ENCODE peak calls at places on chromosomes 13 and 19, in seven cellular contexts. One of them, this sample, is unnamed.

GRCh38 chr13:111531505-111531904 is 211.1 kb downstream of the TEX29 start:
- DNase-seq in foreskin fibroblast: no peak
- DNase-seq in Peyer's patch: no peak
- DNase-seq in cardiac muscle cell: peak
- DNase-seq in body of pancreas: peak
- DNase-seq in lung: no peak
- DNase-seq in mammary epithelial cell: no peak
- DNase-seq in this sample: no peak

GRCh38 chr19:17090501-17091074 is 15.0 kb downstream of the MYO9B start:
- DNase-seq in foreskin fibroblast: no peak
- DNase-seq in Peyer's patch: peak
- DNase-seq in cardiac muscle cell: no peak
- DNase-seq in body of pancreas: peak
- DNase-seq in lung: no peak
- DNase-seq in mammary epithelial cell: peak
- DNase-seq in this sample: no peak

GRCh38 chr19:52923782-52924593 is 760 bp upstream of the ZNF888 start:
- DNase-seq in foreskin fibroblast: peak
- DNase-seq in Peyer's patch: peak
- DNase-seq in cardiac muscle cell: no peak
- DNase-seq in body of pancreas: peak
- DNase-seq in lung: peak
- DNase-seq in mammary epithelial cell: peak
- DNase-seq in this sample: no peak

GRCh38 chr19:383922-384800 is 24.8 kb downstream of the C2CD4C start:
- DNase-seq in foreskin fibroblast: no peak
- DNase-seq in Peyer's patch: no peak
- DNase-seq in cardiac muscle cell: peak
- DNase-seq in body of pancreas: peak
- DNase-seq in lung: no peak
- DNase-seq in mammary epithelial cell: no peak
- DNase-seq in this sample: no peak

GRCh38 chr19:58052256-58052655 is 6.8 kb upstream of the ZNF135 start:
- DNase-seq in foreskin fibroblast: no peak
- DNase-seq in Peyer's patch: no peak
- DNase-seq in cardiac muscle cell: no peak
- DNase-seq in body of pancreas: no peak
- DNase-seq in lung: no peak
- DNase-seq in mammary epithelial cell: no peak
- DNase-seq in this sample: no peak

GRCh38 chr13:106274551-106275208 is 260.8 kb downstream of the EFNB2 start:
- DNase-seq in foreskin fibroblast: peak
- DNase-seq in Peyer's patch: no peak
- DNase-seq in cardiac muscle cell: no peak
- DNase-seq in body of pancreas: no peak
- DNase-seq in lung: no peak
- DNase-seq in mammary epithelial cell: peak
- DNase-seq in this sample: no peak

GRCh38 chr19:16418597-16418962 is 53.2 kb downstream of the EPS15L1 start:
- DNase-seq in foreskin fibroblast: no peak
- DNase-seq in Peyer's patch: no peak
- DNase-seq in cardiac muscle cell: no peak
- DNase-seq in body of pancreas: no peak
- DNase-seq in lung: no peak
- DNase-seq in mammary epithelial cell: no peak
- DNase-seq in this sample: no peak

GRCh38 chr13:29458419-29458818 is 137.1 kb downstream of the SLC7A1 start:
- DNase-seq in foreskin fibroblast: no peak
- DNase-seq in Peyer's patch: no peak
- DNase-seq in cardiac muscle cell: no peak
- DNase-seq in body of pancreas: no peak
- DNase-seq in lung: no peak
- DNase-seq in mammary epithelial cell: peak
- DNase-seq in this sample: no peak

GRCh38 chr19:46717034-46717715 is at the start of gene PRKD2:
- DNase-seq in foreskin fibroblast: peak
- DNase-seq in Peyer's patch: peak
- DNase-seq in cardiac muscle cell: peak
- DNase-seq in body of pancreas: peak
- DNase-seq in lung: peak
- DNase-seq in mammary epithelial cell: peak
- DNase-seq in this sample: no peak

GRCh38 chr13:72255908-72256307 is 388.9 kb upstream of the DACH1 start:
- DNase-seq in foreskin fibroblast: peak
- DNase-seq in Peyer's patch: no peak
- DNase-seq in cardiac muscle cell: peak
- DNase-seq in body of pancreas: peak
- DNase-seq in lung: no peak
- DNase-seq in mammary epithelial cell: peak
- DNase-seq in this sample: no peak

GRCh38 chr13:43258771-43259170 is 235.4 kb downstream of the DNAJC15 start:
- DNase-seq in foreskin fibroblast: peak
- DNase-seq in Peyer's patch: no peak
- DNase-seq in cardiac muscle cell: no peak
- DNase-seq in body of pancreas: no peak
- DNase-seq in lung: no peak
- DNase-seq in mammary epithelial cell: peak
- DNase-seq in this sample: no peak

GRCh38 chr13:110012102-110012739 is 225.8 kb upstream of the IRS2 start:
- DNase-seq in foreskin fibroblast: peak
- DNase-seq in Peyer's patch: no peak
- DNase-seq in cardiac muscle cell: no peak
- DNase-seq in body of pancreas: peak
- DNase-seq in lung: no peak
- DNase-seq in mammary epithelial cell: peak
- DNase-seq in this sample: peak

GRCh38 chr19:47615714-47616113 is 6.8 kb downstream of the BICRA start:
- DNase-seq in foreskin fibroblast: no peak
- DNase-seq in Peyer's patch: no peak
- DNase-seq in cardiac muscle cell: no peak
- DNase-seq in body of pancreas: no peak
- DNase-seq in lung: no peak
- DNase-seq in mammary epithelial cell: no peak
- DNase-seq in this sample: no peak

GRCh38 chr13:98446234-98446621 is 130.7 kb downstream of the STK24 start:
- DNase-seq in foreskin fibroblast: no peak
- DNase-seq in Peyer's patch: no peak
- DNase-seq in cardiac muscle cell: no peak
- DNase-seq in body of pancreas: no peak
- DNase-seq in lung: no peak
- DNase-seq in mammary epithelial cell: no peak
- DNase-seq in this sample: no peak

GRCh38 chr19:31505596-31505910 is 156.3 kb upstream of the TSHZ3 start:
- DNase-seq in foreskin fibroblast: no peak
- DNase-seq in Peyer's patch: no peak
- DNase-seq in cardiac muscle cell: no peak
- DNase-seq in body of pancreas: no peak
- DNase-seq in lung: no peak
- DNase-seq in mammary epithelial cell: no peak
- DNase-seq in this sample: no peak

GRCh38 chr19:47445527-47445926 is 26.2 kb downstream of the SLC8A2 start:
- DNase-seq in foreskin fibroblast: no peak
- DNase-seq in Peyer's patch: no peak
- DNase-seq in cardiac muscle cell: no peak
- DNase-seq in body of pancreas: no peak
- DNase-seq in lung: no peak
- DNase-seq in mammary epithelial cell: no peak
- DNase-seq in this sample: no peak

GRCh38 chr19:49932731-49933131 is 3.4 kb upstream of the NUP62 start:
- DNase-seq in foreskin fibroblast: no peak
- DNase-seq in Peyer's patch: peak
- DNase-seq in cardiac muscle cell: no peak
- DNase-seq in body of pancreas: no peak
- DNase-seq in lung: no peak
- DNase-seq in mammary epithelial cell: no peak
- DNase-seq in this sample: no peak

GRCh38 chr13:107551521-107551920 is 663.8 kb downstream of the LIG4 start:
- DNase-seq in foreskin fibroblast: no peak
- DNase-seq in Peyer's patch: no peak
- DNase-seq in cardiac muscle cell: no peak
- DNase-seq in body of pancreas: no peak
- DNase-seq in lung: no peak
- DNase-seq in mammary epithelial cell: no peak
- DNase-seq in this sample: no peak

GRCh38 chr13:29849731-29850212 is 645 bp downstream of the UBL3 start:
- DNase-seq in foreskin fibroblast: peak
- DNase-seq in Peyer's patch: peak
- DNase-seq in cardiac muscle cell: peak
- DNase-seq in body of pancreas: peak
- DNase-seq in lung: peak
- DNase-seq in mammary epithelial cell: peak
- DNase-seq in this sample: no peak

GRCh38 chr13:113929628-113930615 is 44.0 kb downstream of the C13orf46 start:
- DNase-seq in foreskin fibroblast: peak
- DNase-seq in Peyer's patch: peak
- DNase-seq in cardiac muscle cell: no peak
- DNase-seq in body of pancreas: no peak
- DNase-seq in lung: no peak
- DNase-seq in mammary epithelial cell: no peak
- DNase-seq in this sample: no peak

GRCh38 chr19:38667552-38668205 is 20.2 kb downstream of the ACTN4 start:
- DNase-seq in foreskin fibroblast: peak
- DNase-seq in Peyer's patch: no peak
- DNase-seq in cardiac muscle cell: no peak
- DNase-seq in body of pancreas: no peak
- DNase-seq in lung: no peak
- DNase-seq in mammary epithelial cell: no peak
- DNase-seq in this sample: no peak

GRCh38 chr13:109191422-109191821 is 562.0 kb downstream of the MYO16 start:
- DNase-seq in foreskin fibroblast: no peak
- DNase-seq in Peyer's patch: no peak
- DNase-seq in cardiac muscle cell: no peak
- DNase-seq in body of pancreas: no peak
- DNase-seq in lung: no peak
- DNase-seq in mammary epithelial cell: no peak
- DNase-seq in this sample: no peak

GRCh38 chr19:2517881-2518601 is 42.1 kb downstream of the GADD45B start:
- DNase-seq in foreskin fibroblast: no peak
- DNase-seq in Peyer's patch: no peak
- DNase-seq in cardiac muscle cell: peak
- DNase-seq in body of pancreas: no peak
- DNase-seq in lung: no peak
- DNase-seq in mammary epithelial cell: no peak
- DNase-seq in this sample: no peak

GRCh38 chr19:2512523-2513431 is 36.9 kb downstream of the GADD45B start:
- DNase-seq in foreskin fibroblast: no peak
- DNase-seq in Peyer's patch: no peak
- DNase-seq in cardiac muscle cell: no peak
- DNase-seq in body of pancreas: no peak
- DNase-seq in lung: no peak
- DNase-seq in mammary epithelial cell: no peak
- DNase-seq in this sample: no peak

GRCh38 chr19:2514981-2515518 is 39.1 kb downstream of the GADD45B start:
- DNase-seq in foreskin fibroblast: no peak
- DNase-seq in Peyer's patch: no peak
- DNase-seq in cardiac muscle cell: no peak
- DNase-seq in body of pancreas: no peak
- DNase-seq in lung: no peak
- DNase-seq in mammary epithelial cell: no peak
- DNase-seq in this sample: no peak

GRCh38 chr19:2519482-2519881 is 43.6 kb downstream of the GADD45B start:
- DNase-seq in foreskin fibroblast: no peak
- DNase-seq in Peyer's patch: no peak
- DNase-seq in cardiac muscle cell: no peak
- DNase-seq in body of pancreas: no peak
- DNase-seq in lung: no peak
- DNase-seq in mammary epithelial cell: no peak
- DNase-seq in this sample: no peak

GRCh38 chr19:2516727-2517126 is 40.8 kb downstream of the GADD45B start:
- DNase-seq in foreskin fibroblast: no peak
- DNase-seq in Peyer's patch: no peak
- DNase-seq in cardiac muscle cell: no peak
- DNase-seq in body of pancreas: no peak
- DNase-seq in lung: no peak
- DNase-seq in mammary epithelial cell: no peak
- DNase-seq in this sample: no peak
- H3K4me3 ChIP-seq in foreskin fibroblast: no peak
- H3K4me3 ChIP-seq in Peyer's patch: no peak
- H3K4me3 ChIP-seq in cardiac muscle cell: no peak
- H3K4me3 ChIP-seq in body of pancreas: no peak
- H3K4me3 ChIP-seq in lung: no peak
- H3K4me3 ChIP-seq in mammary epithelial cell: no peak
- H3K4me3 ChIP-seq in this sample: no peak

DNA sequence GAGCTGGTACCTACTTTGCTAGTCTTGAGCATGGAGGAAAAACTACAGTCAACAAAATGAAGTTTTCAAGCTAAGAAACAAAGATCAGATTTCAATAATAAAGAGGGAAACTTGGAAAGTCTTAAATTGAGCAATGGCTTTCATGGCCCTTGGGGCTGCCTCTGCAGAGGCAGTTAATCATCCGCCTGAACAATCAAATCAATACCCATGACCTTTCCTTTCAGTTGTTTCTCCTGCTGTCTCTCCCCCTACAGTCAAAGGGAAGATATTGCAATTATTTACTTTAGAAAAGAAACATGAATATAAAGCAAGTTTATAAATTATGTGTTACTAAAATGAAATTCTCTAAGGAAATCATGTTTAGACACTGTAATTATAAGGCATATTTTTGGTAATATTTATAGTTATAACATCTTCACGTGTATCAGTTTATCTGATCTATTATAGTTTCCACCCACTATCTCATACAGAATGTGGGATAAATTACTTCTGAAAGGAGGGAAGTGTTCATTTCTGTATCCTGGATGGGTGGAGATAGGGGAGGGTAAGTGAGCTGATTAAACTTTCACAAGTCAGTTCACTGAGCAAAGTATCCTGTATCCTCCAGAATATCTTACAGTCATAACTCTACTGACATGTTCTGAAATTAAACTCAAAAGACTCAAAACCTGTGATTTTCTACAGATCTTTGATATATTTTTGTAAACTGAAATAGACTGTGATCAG is 72.4 kb upstream of the TSC22D1 start:
- DNase-seq in foreskin fibroblast: peak
- DNase-seq in Peyer's patch: no peak
- DNase-seq in cardiac muscle cell: no peak
- DNase-seq in body of pancreas: peak
- DNase-seq in lung: no peak
- DNase-seq in mammary epithelial cell: peak
- DNase-seq in this sample: no peak
- TF ChIP-seq CTCF in foreskin fibroblast: peak
- TF ChIP-seq CTCF in Peyer's patch: peak
- TF ChIP-seq CTCF in cardiac muscle cell: peak
- TF ChIP-seq CTCF in body of pancreas: peak
- TF ChIP-seq CTCF in lung: no peak
- TF ChIP-seq CTCF in mammary epithelial cell: peak
- TF ChIP-seq CTCF in this sample: peak

GRCh38 chr13:21075303-21076264 is 14.2 kb upstream of the LATS2 start:
- DNase-seq in foreskin fibroblast: peak
- DNase-seq in Peyer's patch: peak
- DNase-seq in cardiac muscle cell: peak
- DNase-seq in body of pancreas: peak
- DNase-seq in lung: no peak
- DNase-seq in mammary epithelial cell: no peak
- DNase-seq in this sample: no peak
- H3K4me3 ChIP-seq in foreskin fibroblast: peak
- H3K4me3 ChIP-seq in Peyer's patch: peak
- H3K4me3 ChIP-seq in cardiac muscle cell: peak
- H3K4me3 ChIP-seq in body of pancreas: no peak
- H3K4me3 ChIP-seq in lung: peak
- H3K4me3 ChIP-seq in mammary epithelial cell: no peak
- H3K4me3 ChIP-seq in this sample: peak

GRCh38 chr13:57988276-57988675 is 356.7 kb downstream of the PCDH17 start:
- DNase-seq in foreskin fibroblast: no peak
- DNase-seq in Peyer's patch: no peak
- DNase-seq in cardiac muscle cell: no peak
- DNase-seq in body of pancreas: no peak
- DNase-seq in lung: no peak
- DNase-seq in mammary epithelial cell: no peak
- DNase-seq in this sample: no peak

GRCh38 chr13:57982782-57983181 is 351.2 kb downstream of the PCDH17 start:
- DNase-seq in foreskin fibroblast: no peak
- DNase-seq in Peyer's patch: no peak
- DNase-seq in cardiac muscle cell: no peak
- DNase-seq in body of pancreas: no peak
- DNase-seq in lung: no peak
- DNase-seq in mammary epithelial cell: no peak
- DNase-seq in this sample: no peak
- TF ChIP-seq CTCF in foreskin fibroblast: no peak
- TF ChIP-seq CTCF in Peyer's patch: no peak
- TF ChIP-seq CTCF in cardiac muscle cell: no peak
- TF ChIP-seq CTCF in body of pancreas: no peak
- TF ChIP-seq CTCF in lung: no peak
- TF ChIP-seq CTCF in mammary epithelial cell: no peak
- TF ChIP-seq CTCF in this sample: no peak